ENCODE peak calls at places on chromosomes 5 and 9, in nine cellular contexts. O is OCI-LY7, H is fibroblast of lung, D is GM23248, A is GM12878, N is H9, V is PC-3, E is DND-41, J is IMR-90. Y is an unnamed sample.

GRCh38 chr9:87667164-87667738 is 58.7 kb upstream of the CTSL start:
- DNase-seq in O (peak; percentile 56), H (no peak), D (peak; percentile 20), A (no peak), N (peak; percentile 87), V (no peak), E (peak; percentile 16), J (no peak), Y (peak; percentile 8)

GRCh38 chr5:139636207-139636792 is 11.8 kb upstream of the CXXC5 start:
- DNase-seq in O (peak; percentile 98), H (no peak), D (peak; percentile 44), A (peak; percentile 97), N (no peak), V (no peak), E (peak; percentile 91), J (no peak), Y (peak; percentile 48)

GRCh38 chr9:115146581-115147021 is 28.6 kb upstream of the TNC start:
- DNase-seq in O (no peak), H (peak; percentile 90), D (peak; percentile 88), A (no peak), N (no peak), V (peak; percentile 81), E (no peak), J (peak; percentile 96), Y (peak; percentile 67)

GRCh38 chr5:79959407-79959806 is 31.7 kb downstream of the MTX3 start:
- DNase-seq in O (peak; percentile 25), H (no peak), D (no peak), A (no peak), N (no peak), V (no peak), E (no peak), J (no peak), Y (no peak)

GRCh38 chr5:103391659-103392058 is 133.1 kb downstream of the MACIR start:
- DNase-seq in O (no peak), H (no peak), D (no peak), A (no peak), N (no peak), V (no peak), E (no peak), J (no peak), Y (no peak)

GRCh38 chr9:1535051-1535450 is 480.1 kb upstream of the SMARCA2 start:
- DNase-seq in O (no peak), H (no peak), D (no peak), A (no peak), N (no peak), V (no peak), E (no peak), J (no peak), Y (no peak)

GRCh38 chr5:96714951-96715451 is 52.8 kb downstream of the CAST start:
- DNase-seq in O (peak; percentile 7), H (peak; percentile 94), D (peak; percentile 94), A (no peak), N (peak; percentile 36), V (peak; percentile 52), E (no peak), J (peak; percentile 91), Y (peak; percentile 76)

GRCh38 chr5:31122998-31123950 is 70.2 kb upstream of the CDH6 start:
- DNase-seq in O (no peak), H (no peak), D (peak; percentile 22), A (no peak), N (no peak), V (peak; percentile 26), E (no peak), J (peak; percentile 78), Y (no peak)

GRCh38 chr5:125291447-125291846 is 545.0 kb upstream of the ZNF608 start:
- DNase-seq in O (no peak), H (no peak), D (no peak), A (no peak), N (no peak), V (no peak), E (no peak), J (no peak), Y (no peak)

GRCh38 chr9:105141448-105142101 is 102.9 kb upstream of the SLC44A1 start:
- DNase-seq in O (peak; percentile 33), H (no peak), D (no peak), A (no peak), N (no peak), V (no peak), E (no peak), J (no peak), Y (no peak)

GRCh38 chr5:38780950-38781349 is 64.9 kb upstream of the OSMR start:
- DNase-seq in O (no peak), H (peak; percentile 91), D (peak; percentile 70), A (no peak), N (no peak), V (peak; percentile 54), E (no peak), J (peak; percentile 66), Y (peak; percentile 29)

GRCh38 chr5:34534237-34535108 is 121.7 kb upstream of the RAI14 start:
- DNase-seq in O (no peak), H (peak; percentile 83), D (peak; percentile 92), A (peak; percentile 24), N (no peak), V (peak; percentile 69), E (no peak), J (peak; percentile 97), Y (peak; percentile 86)

GRCh38 chr9:87751869-87752268 is 25.9 kb downstream of the CTSL start:
- DNase-seq in O (no peak), H (no peak), D (no peak), A (no peak), N (no peak), V (no peak), E (no peak), J (no peak), Y (peak; percentile 5)

GRCh38 chr9:19027825-19028224 is 5.2 kb downstream of the SAXO1 start:
- DNase-seq in O (no peak), H (no peak), D (no peak), A (no peak), N (no peak), V (no peak), E (no peak), J (no peak), Y (no peak)

GRCh38 chr9:71487046-71487445 is 281.3 kb downstream of the CEMIP2 start:
- DNase-seq in O (no peak), H (no peak), D (peak; percentile 51), A (no peak), N (peak; percentile 52), V (no peak), E (no peak), J (no peak), Y (no peak)

GRCh38 chr9:129752915-129753724 is at the start of gene PTGES:
- DNase-seq in O (no peak), H (peak; percentile 83), D (peak; percentile 94), A (no peak), N (peak; percentile 78), V (peak; percentile 75), E (peak; percentile 53), J (peak; percentile 87), Y (peak; percentile 84)

GRCh38 chr5:160835818-160836528 is 16.0 kb downstream of the ATP10B start:
- DNase-seq in O (no peak), H (no peak), D (no peak), A (no peak), N (no peak), V (no peak), E (no peak), J (no peak), Y (no peak)

GRCh38 chr9:36471359-36471758 is 71.3 kb upstream of the RNF38 start:
- DNase-seq in O (no peak), H (no peak), D (peak; percentile 39), A (no peak), N (no peak), V (no peak), E (no peak), J (no peak), Y (no peak)

GRCh38 chr5:123538670-123539459 is 26.9 kb downstream of the CSNK1G3 start:
- DNase-seq in O (no peak), H (no peak), D (peak; percentile 41), A (no peak), N (no peak), V (no peak), E (no peak), J (no peak), Y (no peak)

DNA sequence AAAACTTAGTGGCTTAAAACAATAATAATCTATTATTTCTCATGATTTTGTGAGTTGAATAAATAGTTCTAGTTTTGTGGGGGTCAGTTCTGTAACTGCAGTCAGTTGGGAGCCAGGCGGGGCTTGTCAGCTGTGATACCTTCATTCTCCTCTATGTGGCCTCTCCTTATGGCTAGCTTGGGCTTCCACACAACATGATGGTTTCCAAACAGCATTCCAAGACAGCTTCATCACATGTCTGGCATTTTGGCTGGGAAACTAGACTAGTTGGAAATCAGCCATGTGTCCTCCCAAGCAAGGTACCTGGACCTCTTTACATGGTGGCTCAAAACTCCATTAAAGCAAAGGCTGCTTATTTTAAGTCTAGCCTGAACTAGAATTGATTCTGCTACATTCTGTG is 61.4 kb upstream of the RANBP3L start:
- DNase-seq in O (no peak), H (peak; percentile 28), D (peak; percentile 72), A (no peak), N (peak; percentile 42), V (peak; percentile 63), E (no peak), J (peak; percentile 43), Y (peak; percentile 44)
- H3K4me2 ChIP-seq in O (no peak overlapping the region), H (no peak overlapping the region), D (peak overlapping the region; percentile 27), A (no peak overlapping the region), N (no peak overlapping the region), V (no peak overlapping the region), E (no peak overlapping the region), J (no peak overlapping the region), Y (no peak overlapping the region)

DNA sequence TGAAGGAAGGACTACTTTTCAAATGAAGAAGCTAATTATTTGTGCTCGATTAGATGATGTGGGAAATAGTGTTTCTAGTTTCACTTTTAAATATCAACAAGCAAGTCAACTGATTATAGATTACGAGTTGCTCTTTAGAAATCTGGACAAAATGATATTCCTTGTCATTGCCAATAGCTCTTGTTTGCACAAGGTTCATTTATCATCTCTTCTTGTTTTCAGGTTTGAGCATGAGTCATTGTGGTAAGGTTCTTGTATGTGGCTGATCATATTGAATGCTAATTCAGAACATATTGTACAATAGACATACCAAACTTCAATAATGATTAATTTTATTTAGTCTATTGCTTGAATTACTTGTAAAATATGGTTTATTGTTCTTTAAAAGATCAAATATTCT is 501.2 kb upstream of the FTMT start:
- DNase-seq in O (no peak), H (peak; percentile 28), D (peak; percentile 18), A (no peak), N (no peak), V (peak; percentile 47), E (no peak), J (no peak), Y (peak; percentile 11)
- H3K4me2 ChIP-seq in O (no peak overlapping the region), H (no peak overlapping the region), D (no peak overlapping the region), A (no peak overlapping the region), N (no peak overlapping the region), V (peak overlapping the region; percentile 50), E (no peak overlapping the region), J (no peak overlapping the region), Y (no peak overlapping the region)

GRCh38 chr5:100551183-100551582 is 16.0 kb downstream of the FAM174A start:
- DNase-seq in O (no peak), H (no peak), D (peak; percentile 25), A (no peak), N (no peak), V (no peak), E (no peak), J (no peak), Y (no peak)
- H3K4me2 ChIP-seq in O (no peak overlapping the region), H (no peak overlapping the region), D (peak overlapping the region; percentile 67), A (no peak overlapping the region), N (no peak overlapping the region), V (no peak overlapping the region), E (no peak overlapping the region), J (no peak overlapping the region), Y (no peak overlapping the region)

DNA sequence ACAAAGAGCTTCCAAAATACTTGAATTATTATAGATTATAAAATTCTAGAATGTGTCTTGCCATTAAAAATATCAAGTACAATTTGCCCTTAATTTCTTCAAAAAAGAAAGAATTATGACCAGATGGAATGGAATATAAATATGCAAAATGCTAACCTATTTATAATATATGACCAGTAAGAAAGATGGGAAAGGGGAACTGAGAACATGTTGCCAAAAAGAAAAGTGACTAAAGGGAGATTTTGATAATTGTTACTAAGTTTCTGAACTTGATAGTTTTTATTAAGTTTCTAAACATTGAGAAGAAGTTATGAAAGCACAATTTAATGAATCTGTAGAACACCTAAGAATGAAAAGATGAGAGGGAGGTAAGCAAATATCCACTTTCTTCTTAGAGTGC is 188.4 kb upstream of the NR4A3 start:
- DNase-seq in O (peak; percentile 14), H (no peak), D (no peak), A (no peak), N (no peak), V (no peak), E (no peak), J (no peak), Y (no peak)
- H3K4me2 ChIP-seq in O (peak overlapping the region; percentile 27), H (no peak overlapping the region), D (no peak overlapping the region), A (no peak overlapping the region), N (no peak overlapping the region), V (no peak overlapping the region), E (no peak overlapping the region), J (no peak overlapping the region), Y (no peak overlapping the region)

Y was measured in mammary epithelial cell.